ENCODE peak calls at places on chromosomes 12 and 14, in ten cellular contexts. Z is GM13977, N is nephron progenitor cell, W is lung, V is vagina, B is astrocyte of the spinal cord, D is K562, A is IMR-90, C is bronchial epithelial cell, Y is GM12865. R is an unnamed sample.

GRCh38 chr14:76997257-76997970 is 31.1 kb downstream of the IRF2BPL start:
- DNase-seq in N (no peak), C (peak; percentile 70), Y (no peak), W (no peak), V (no peak), Z (no peak), B (no peak), A (peak; percentile 32), D (no peak), R (no peak)

GRCh38 chr14:56797569-56798446 is 12.5 kb downstream of the OTX2 start:
- DNase-seq in N (peak; percentile 61), D (no peak), V (no peak), A (no peak), B (no peak), Y (no peak), Z (peak; percentile 31), W (no peak), C (no peak), R (no peak)

GRCh38 chr12:45208604-45209487 is 7.0 kb upstream of the ANO6 start:
- DNase-seq in Z (no peak), V (no peak), Y (no peak), N (no peak), D (no peak), B (peak; percentile 64), C (peak; percentile 48), A (peak; percentile 84), W (no peak), R (no peak)

GRCh38 chr14:35355981-35356839 is 48.3 kb downstream of the NFKBIA start:
- DNase-seq in B (no peak), A (peak; percentile 58), W (peak; percentile 62), Z (no peak), Y (peak; percentile 44), N (no peak), C (peak; percentile 52), D (peak; percentile 35), V (no peak), R (no peak)

GRCh38 chr12:132698336-132698735 is 10.9 kb downstream of the PXMP2 start:
- DNase-seq in Z (no peak), C (no peak), D (no peak), V (no peak), Y (no peak), W (no peak), A (no peak), N (no peak), B (no peak), R (no peak)

GRCh38 chr12:63394349-63394748 is 243.3 kb upstream of the AVPR1A start:
- DNase-seq in N (no peak), B (no peak), Z (no peak), D (no peak), W (no peak), C (no peak), A (no peak), Y (no peak), V (no peak), R (no peak)

GRCh38 chr14:104282332-104283196 is 144.2 kb downstream of the KIF26A start:
- DNase-seq in D (no peak), N (no peak), A (no peak), Y (no peak), V (no peak), Z (no peak), B (no peak), C (no peak), W (no peak), R (no peak)

GRCh38 chr12:91353266-91353665 is 170.6 kb upstream of the DCN start:
- DNase-seq in A (no peak), C (no peak), Z (no peak), B (no peak), N (no peak), D (no peak), W (no peak), Y (no peak), V (no peak), R (no peak)

DNA sequence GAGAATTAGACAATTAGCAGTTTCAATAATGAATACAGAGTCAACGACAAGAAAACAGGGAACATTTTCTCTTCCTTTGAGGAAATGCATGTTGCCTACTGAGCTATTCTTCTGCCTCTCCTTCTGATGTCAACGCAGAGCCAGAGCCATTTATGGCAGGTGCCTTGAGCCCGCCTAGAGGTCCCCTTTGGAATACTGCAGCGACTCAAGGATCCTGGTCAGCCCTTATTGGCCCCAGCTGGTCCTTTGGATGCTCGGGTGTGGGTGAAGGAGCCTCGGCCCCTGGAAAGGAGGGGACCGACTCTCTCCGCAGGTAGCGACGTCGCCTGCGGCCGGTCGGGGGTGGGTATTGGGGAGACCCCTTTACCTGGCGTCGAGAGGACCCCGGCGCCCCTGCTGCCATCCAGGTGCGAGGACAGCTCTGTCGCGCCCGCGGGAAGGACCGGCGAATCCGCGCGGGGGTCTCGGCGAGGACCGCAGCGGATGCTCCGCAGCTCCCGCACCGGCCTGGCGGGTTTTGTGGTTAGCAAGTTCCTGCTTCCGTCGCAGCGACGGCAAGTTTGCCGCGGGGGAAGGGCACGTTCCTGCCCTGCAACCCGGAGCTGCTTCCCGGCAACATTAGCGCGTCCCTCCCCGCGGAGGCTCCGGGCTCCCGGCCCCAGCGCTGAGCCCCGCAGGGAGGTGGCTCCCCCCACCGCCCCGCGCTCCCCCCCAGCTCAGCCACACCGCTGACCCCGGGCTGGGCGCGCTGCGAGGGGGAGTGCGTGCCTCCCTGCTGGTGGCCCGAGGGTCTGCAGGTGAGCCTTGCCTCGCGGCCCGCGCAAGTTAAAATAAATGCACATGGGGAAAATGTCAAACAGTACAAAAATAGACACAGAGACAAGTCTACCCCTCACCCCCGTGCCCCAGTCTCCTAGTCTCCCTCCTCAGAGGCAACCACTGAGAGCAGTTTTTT is at the start of gene MANSC1:
- DNase-seq in B (no peak), Y (peak; percentile 42), A (peak; percentile 28), V (no peak), C (no peak), D (peak; percentile 67), N (peak; percentile 70), W (peak; percentile 70), Z (peak; percentile 40), R (peak; percentile 52)
- TF ChIP-seq CTCF in B (peak; percentile 45), Y (peak; percentile 38), A (peak; percentile 16), V (no peak), C (peak; percentile 43), D (peak; percentile 27), N (peak; percentile 54), W (no peak), Z (peak; percentile 18), R (peak; percentile 80)

GRCh38 chr14:69152944-69153847 is at the start of gene DCAF5:
- DNase-seq in D (peak; percentile 87), Z (peak; percentile 99), N (peak; percentile 89), C (peak; percentile 89), W (peak; percentile 96), V (no peak), A (peak; percentile 93), B (peak; percentile 96), Y (peak; percentile 97), R (peak; percentile 79)

GRCh38 chr14:69153848-69154208 is 909 bp upstream of the DCAF5 start:
- DNase-seq in V (no peak), Y (peak; percentile 16), C (no peak), B (no peak), A (no peak), D (no peak), N (peak; percentile 16), W (peak; percentile 33), Z (peak; percentile 24), R (peak; percentile 8)

GRCh38 chr14:69156224-69156623 is 3.3 kb upstream of the DCAF5 start:
- DNase-seq in W (no peak), N (no peak), C (no peak), Y (no peak), B (no peak), V (no peak), D (no peak), A (no peak), Z (no peak), R (no peak)

GRCh38 chr14:69152181-69152943 is 557 bp downstream of the DCAF5 start:
- DNase-seq in Y (peak; percentile 62), D (peak; percentile 56), Z (peak; percentile 51), B (peak; percentile 52), A (no peak), C (no peak), W (peak; percentile 50), V (no peak), N (no peak), R (peak; percentile 4)

GRCh38 chr14:69154779-69155178 is 1.9 kb upstream of the DCAF5 start:
- DNase-seq in W (peak; percentile 40), B (no peak), C (no peak), A (no peak), V (no peak), D (no peak), Y (peak; percentile 13), N (no peak), Z (no peak), R (peak; percentile 5)
- TF ChIP-seq CTCF in W (no peak), B (no peak), C (no peak), A (no peak), V (no peak), D (no peak), Y (no peak), N (no peak), Z (no peak), R (no peak)

GRCh38 chr14:106039400-106039799 is 513.0 kb downstream of the TMEM121 start:
- DNase-seq in D (peak; percentile 15), C (no peak), V (no peak), W (peak; percentile 45), N (no peak), A (no peak), B (no peak), Y (peak; percentile 48), Z (peak; percentile 10), R (no peak)

GRCh38 chr14:106044515-106044914 is 518.1 kb downstream of the TMEM121 start:
- DNase-seq in W (no peak), V (no peak), B (no peak), D (no peak), C (no peak), A (no peak), Y (peak; percentile 26), Z (peak; percentile 6), N (no peak), R (no peak)

DNA sequence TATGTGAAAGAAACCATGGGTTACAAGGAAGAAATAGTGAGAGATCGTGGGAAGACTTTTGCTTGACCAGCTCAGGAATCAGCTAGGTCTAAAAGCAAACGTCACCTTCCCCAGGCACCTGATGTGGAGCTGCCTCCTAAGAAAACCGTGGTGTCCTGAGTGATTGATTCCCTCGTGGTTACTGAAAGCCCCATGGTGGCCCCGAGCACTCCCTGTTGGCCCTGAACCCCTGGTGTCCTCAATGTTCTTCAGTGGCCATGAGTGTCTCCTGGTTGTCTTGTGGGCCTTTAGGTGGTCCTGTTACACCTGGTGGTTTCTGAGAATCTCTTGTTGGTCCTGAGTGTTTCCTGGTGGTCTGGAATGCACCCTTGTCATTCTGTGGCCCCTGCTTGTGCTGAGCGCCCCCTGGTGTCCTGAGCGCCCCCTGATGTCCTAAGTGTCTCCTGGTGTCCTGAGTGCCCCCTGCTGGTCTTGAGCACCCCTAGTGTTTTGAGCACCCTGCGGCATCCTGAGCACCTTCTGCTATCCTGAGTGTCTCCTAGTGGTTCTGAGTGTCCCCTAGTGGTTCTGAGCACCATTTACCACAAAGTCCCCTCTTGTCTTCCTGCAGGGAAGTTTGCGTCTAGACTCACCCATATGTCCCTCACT is 518.7 kb downstream of the TMEM121 start:
- DNase-seq in B (no peak), Y (peak; percentile 87), A (no peak), Z (peak; percentile 35), W (no peak), V (no peak), D (peak; percentile 31), C (no peak), N (no peak), R (no peak)
- TF ChIP-seq CTCF in B (no peak), Y (peak; percentile 97), A (peak; percentile 16), Z (peak; percentile 99), W (peak; percentile 35), V (no peak), D (peak; percentile 97), C (no peak), N (no peak), R (no peak)

DNA sequence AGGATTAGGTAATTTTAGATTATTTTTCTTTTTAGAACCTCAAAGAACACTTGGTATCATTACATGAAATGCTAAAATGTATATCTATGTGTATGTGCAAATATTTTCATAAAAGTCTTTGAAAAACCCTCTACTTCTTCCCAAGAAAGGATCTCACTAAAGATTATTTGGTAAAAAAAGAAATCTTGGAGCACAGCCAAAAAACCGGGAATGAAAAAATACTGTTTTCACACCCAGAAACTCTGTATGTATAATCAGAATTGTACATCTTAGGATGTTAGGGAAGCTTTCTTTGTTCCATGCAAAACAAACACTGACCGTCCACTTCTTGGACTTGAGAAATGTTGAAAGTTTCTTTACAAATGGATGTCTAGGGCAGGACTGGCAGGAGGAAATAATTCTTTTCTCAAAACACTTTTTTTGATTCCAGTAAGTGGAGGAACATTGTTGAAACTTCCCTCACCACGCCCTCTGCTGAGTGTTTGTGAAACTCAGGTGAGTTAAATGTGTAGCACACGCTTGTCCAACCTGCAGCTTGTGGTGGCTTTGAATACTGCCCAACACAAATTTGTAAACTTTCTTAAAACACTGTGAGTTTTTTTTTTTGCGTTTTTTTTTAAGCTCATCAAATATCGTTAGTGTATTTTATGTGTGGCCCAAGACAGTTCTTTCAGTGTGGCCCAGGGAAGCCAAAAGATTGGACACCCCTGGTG is 26.5 kb downstream of the FBXO34 start:
- DNase-seq in W (peak; percentile 81), D (no peak), B (no peak), Z (peak; percentile 49), Y (peak; percentile 69), V (no peak), C (peak; percentile 82), N (no peak), A (no peak), R (no peak)
- TF ChIP-seq CTCF in W (no peak), D (no peak), B (no peak), Z (peak; percentile 26), Y (no peak), V (no peak), C (peak; percentile 43), N (no peak), A (no peak), R (no peak)